ENCODE peak calls at places on chromosome 11, in five cellular contexts. V, E, F, H and L are unnamed samples.
A peak's percentile ranks its signal among the peaks of the same experiment; 100 is the strongest.

GRCh38 chr11:108632041-108632440 is 32.8 kb upstream of the DDX10 start:
- DNase-seq in V (no peak), E (no peak), F (no peak), H (no peak), L (no peak)

GRCh38 chr11:117490019-117490679 is 162.5 kb downstream of the CEP164 start:
- DNase-seq in V (no peak), E (no peak), F (no peak), H (no peak), L (no peak)

GRCh38 chr11:110777765-110778164 is 65.5 kb upstream of the ARHGAP20 start:
- DNase-seq in V (no peak), E (peak; percentile 49), F (no peak), H (peak; percentile 73), L (no peak)

GRCh38 chr11:119056397-119056999 is 507 bp downstream of the HYOU1 start:
- DNase-seq in V (peak; percentile 47), E (peak; percentile 62), F (peak; percentile 77), H (peak; percentile 54), L (peak; percentile 56)

GRCh38 chr11:125517116-125517804 is 21.2 kb upstream of the FEZ1 start:
- DNase-seq in V (no peak), E (no peak), F (no peak), H (peak; percentile 49), L (no peak)

GRCh38 chr11:104127828-104128227 is 36.1 kb downstream of the PDGFD start:
- DNase-seq in V (peak; percentile 8), E (no peak), F (no peak), H (peak; percentile 63), L (no peak)

GRCh38 chr11:85088286-85088685 is 538.9 kb downstream of the DLG2 start:
- DNase-seq in V (no peak), E (no peak), F (no peak), H (peak; percentile 17), L (no peak)

GRCh38 chr11:77152846-77153245 is 24.8 kb downstream of the MYO7A start:
- DNase-seq in V (no peak), E (no peak), F (no peak), H (no peak), L (no peak)

GRCh38 chr11:44632466-44633123 is 67.1 kb downstream of the CD82 start:
- DNase-seq in V (no peak), E (peak; percentile 33), F (peak; percentile 74), H (peak; percentile 55), L (no peak)

GRCh38 chr11:70139785-70140410 is 61.8 kb downstream of the ANO1 start:
- DNase-seq in V (no peak), E (peak; percentile 71), F (no peak), H (no peak), L (no peak)

GRCh38 chr11:70138403-70138802 is 60.3 kb downstream of the ANO1 start:
- DNase-seq in V (no peak), E (no peak), F (no peak), H (no peak), L (no peak)

GRCh38 chr11:70134490-70134889 is 56.4 kb downstream of the ANO1 start:
- DNase-seq in V (no peak), E (no peak), F (no peak), H (no peak), L (no peak)

GRCh38 chr11:70135142-70136132 is 57.3 kb downstream of the ANO1 start:
- DNase-seq in V (no peak), E (peak; percentile 66), F (no peak), H (peak; percentile 36), L (no peak)

DNA sequence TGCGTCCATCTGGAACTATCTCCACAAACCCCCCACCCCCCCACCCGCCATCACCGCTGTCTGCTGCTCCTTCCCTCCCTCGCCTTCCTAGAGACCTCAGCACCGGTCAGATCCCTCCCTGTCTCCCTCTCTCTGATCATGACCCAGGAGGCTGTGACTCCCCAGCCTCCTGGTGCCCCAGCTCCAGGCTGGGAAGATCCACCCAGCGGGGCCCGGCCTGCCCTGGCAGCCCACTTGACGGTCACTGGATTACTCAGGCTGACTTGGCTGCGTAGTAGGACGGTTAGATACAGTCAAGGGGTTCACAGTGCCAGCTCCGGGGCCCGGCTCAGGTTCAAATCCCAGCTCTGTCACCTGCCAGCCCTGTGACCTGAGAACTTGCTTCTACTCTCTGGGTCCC is 59.3 kb downstream of the ANO1 start:
- DNase-seq in V (no peak), E (no peak), F (no peak), H (no peak), L (no peak)
- H3K4me3 ChIP-seq in V (no peak overlapping the region), E (no peak overlapping the region), F (no peak overlapping the region), H (no peak overlapping the region), L (no peak overlapping the region)

GRCh38 chr11:57775474-57775873 is 13.9 kb downstream of the CTNND1 start:
- DNase-seq in V (no peak), E (no peak), F (no peak), H (peak; percentile 14), L (no peak)
- H3K4me1 ChIP-seq in V (peaks cover 2% of the 10 kb centered on the region), E (peaks cover 100% of the 10 kb centered on the region), F (peaks cover 86% of the 10 kb centered on the region), H (peaks cover 61% of the 10 kb centered on the region), L (no peaks in the 10 kb centered on the region)

GRCh38 chr11:22477312-22477711 is 139.1 kb downstream of the SLC17A6 start:
- DNase-seq in V (no peak), E (no peak), F (no peak), H (peak; percentile 53), L (no peak)

GRCh38 chr11:22479986-22480740 is 142.0 kb downstream of the SLC17A6 start:
- DNase-seq in V (no peak), E (no peak), F (no peak), H (peak; percentile 35), L (no peak)

GRCh38 chr11:22476589-22476988 is 138.4 kb downstream of the SLC17A6 start:
- DNase-seq in V (no peak), E (no peak), F (no peak), H (no peak), L (no peak)

GRCh38 chr11:22479133-22479690 is 141.0 kb downstream of the SLC17A6 start:
- DNase-seq in V (no peak), E (no peak), F (no peak), H (peak; percentile 70), L (no peak)

DNA sequence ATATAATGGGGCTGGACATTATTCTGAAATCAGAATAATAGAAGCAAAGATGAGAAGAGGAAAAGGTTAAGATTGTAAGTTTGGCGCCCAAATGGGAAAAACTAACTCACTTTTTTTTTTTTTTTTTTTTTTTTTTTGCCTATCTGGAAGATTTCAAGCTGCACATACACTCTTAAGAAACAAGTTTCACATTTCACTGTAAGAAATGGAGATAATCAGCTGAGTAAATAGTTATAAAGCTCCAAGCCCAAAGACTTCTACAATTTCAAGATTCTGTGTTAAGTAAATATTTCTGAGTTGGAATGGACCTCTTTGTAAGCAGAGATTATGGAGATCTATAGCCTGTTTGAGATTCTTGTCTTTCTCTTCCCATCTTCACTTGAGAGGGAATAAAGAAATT is 140.0 kb downstream of the SLC17A6 start:
- DNase-seq in V (no peak), E (no peak), F (no peak), H (peak; percentile 1), L (no peak)
- H3K9me3 ChIP-seq in V (no peaks in the 10 kb centered on the region), E (no peaks in the 10 kb centered on the region), F (no peaks in the 10 kb centered on the region), H (no peaks in the 10 kb centered on the region), L (no peaks in the 10 kb centered on the region)

GRCh38 chr11:130449246-130449990 is 973 bp downstream of the ADAMTS15 start:
- DNase-seq in V (no peak), E (no peak), F (no peak), H (peak; percentile 30), L (no peak)

GRCh38 chr11:130452171-130452570 is 3.7 kb downstream of the ADAMTS15 start:
- DNase-seq in V (no peak), E (no peak), F (no peak), H (no peak), L (no peak)

GRCh38 chr11:130452941-130453340 is 4.5 kb downstream of the ADAMTS15 start:
- DNase-seq in V (no peak), E (no peak), F (no peak), H (no peak), L (no peak)

GRCh38 chr11:130449996-130450419 is 1.6 kb downstream of the ADAMTS15 start:
- DNase-seq in V (no peak), E (peak; percentile 79), F (peak; percentile 92), H (no peak), L (no peak)

DNA sequence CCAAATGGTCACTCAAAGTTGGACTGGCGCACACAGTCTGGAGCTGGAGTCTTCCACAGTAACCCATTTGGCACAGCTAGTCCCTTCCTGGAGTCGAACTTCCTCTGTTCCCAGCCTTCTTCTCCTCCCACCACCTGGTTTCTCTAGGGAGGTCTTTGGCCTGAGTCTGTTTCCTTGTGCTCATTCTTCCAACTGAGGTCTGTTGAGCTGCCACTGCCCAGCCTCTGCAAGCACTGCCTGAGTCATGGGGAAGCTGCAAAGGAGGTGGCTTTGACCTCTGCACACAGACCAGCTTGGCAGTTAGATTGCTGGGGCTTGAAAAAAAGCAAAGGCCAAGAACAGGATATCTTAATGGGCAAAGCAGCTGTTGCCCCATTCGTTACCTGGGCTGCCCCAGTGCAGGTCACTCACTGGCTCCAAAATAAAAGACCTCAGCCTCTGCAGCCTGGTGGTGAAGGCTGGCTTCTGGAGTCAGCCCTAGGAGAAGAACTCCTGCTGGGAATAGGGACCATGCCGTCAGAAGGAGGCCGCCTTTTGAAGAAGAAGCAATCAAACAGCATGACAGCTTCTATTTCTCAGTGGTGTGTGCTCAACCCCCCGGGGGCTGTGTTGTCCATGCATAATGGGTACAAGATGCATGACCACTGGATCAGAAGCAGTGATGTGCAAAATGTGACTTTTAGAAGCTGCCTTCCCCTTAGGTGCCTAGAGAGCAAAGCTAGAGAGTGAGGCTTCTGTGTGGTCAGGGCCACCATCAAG is 3.0 kb downstream of the ADAMTS15 start:
- DNase-seq in V (no peak), E (peak; percentile 63), F (no peak), H (peak; percentile 59), L (no peak)
- H3K4me3 ChIP-seq in V (no peak overlapping the region), E (peak overlapping the region; percentile 72), F (no peak overlapping the region), H (no peak overlapping the region), L (no peak overlapping the region)

GRCh38 chr11:772429-773390 is 4.6 kb downstream of the GATD1 start:
- DNase-seq in V (no peak), E (no peak), F (peak; percentile 72), H (no peak), L (no peak)

GRCh38 chr11:773425-773824 is 3.9 kb downstream of the GATD1 start:
- DNase-seq in V (no peak), E (no peak), F (no peak), H (no peak), L (no peak)

GRCh38 chr11:771617-772204 is 5.6 kb downstream of the GATD1 start:
- DNase-seq in V (no peak), E (no peak), F (no peak), H (no peak), L (no peak)

GRCh38 chr11:774873-775592 is 2.3 kb downstream of the GATD1 start:
- DNase-seq in V (no peak), E (no peak), F (peak; percentile 64), H (peak; percentile 78), L (no peak)

GRCh38 chr11:773830-774229 is 3.5 kb downstream of the GATD1 start:
- DNase-seq in V (no peak), E (no peak), F (no peak), H (no peak), L (no peak)
- H3K4me1 ChIP-seq in V (no peaks in the 10 kb centered on the region), E (peaks cover 58% of the 10 kb centered on the region), F (peaks cover 27% of the 10 kb centered on the region), H (peaks cover 15% of the 10 kb centered on the region), L (peaks cover 22% of the 10 kb centered on the region)

GRCh38 chr11:35950082-35950481 is 6.2 kb downstream of the LDLRAD3 start:
- DNase-seq in V (no peak), E (no peak), F (no peak), H (no peak), L (no peak)

GRCh38 chr11:35951659-35952058 is 7.8 kb downstream of the LDLRAD3 start:
- DNase-seq in V (no peak), E (no peak), F (no peak), H (no peak), L (no peak)

GRCh38 chr11:35953081-35953480 is 9.2 kb downstream of the LDLRAD3 start:
- DNase-seq in V (peak; percentile 45), E (no peak), F (no peak), H (no peak), L (no peak)

GRCh38 chr11:35954205-35954604 is 10.3 kb downstream of the LDLRAD3 start:
- DNase-seq in V (no peak), E (no peak), F (no peak), H (no peak), L (no peak)

GRCh38 chr11:35955636-35956035 is 11.8 kb downstream of the LDLRAD3 start:
- DNase-seq in V (no peak), E (no peak), F (no peak), H (no peak), L (no peak)
- H3K9me3 ChIP-seq in V (no peaks in the 10 kb centered on the region), E (no peaks in the 10 kb centered on the region), F (no peaks in the 10 kb centered on the region), H (no peaks in the 10 kb centered on the region), L (no peaks in the 10 kb centered on the region)